ENCODE peak calls at places on chromosomes 2 and 18, in seven cellular contexts. Y is CD4-positive, alpha-beta T cell; X is HFF-Myc; H is fibroblast of lung; A is tibial nerve; F is fibroblast of the aortic adventitia; P is heart right ventricle. I is an unnamed sample.

GRCh38 chr2:219287569-219288265 is 8.6 kb downstream of the DNAJB2 start:
- DNase-seq in Y (no peak), X (no peak), H (no peak), A (no peak), F (no peak), P (no peak), I (no peak)

GRCh38 chr2:225041210-225041870 is 928 bp downstream of the DOCK10 start:
- DNase-seq in Y (peak), X (no peak), H (peak), A (no peak), F (peak), P (peak), I (peak)

GRCh38 chr2:163646659-163647058 is 89.1 kb downstream of the FIGN start:
- DNase-seq in Y (no peak), X (no peak), H (no peak), A (no peak), F (no peak), P (no peak), I (no peak)

GRCh38 chr2:166521155-166521554 is 27.1 kb upstream of the SCN7A start:
- DNase-seq in Y (no peak), X (no peak), H (no peak), A (no peak), F (no peak), P (no peak), I (no peak)

GRCh38 chr2:200199576-200200263 is 106.8 kb upstream of the SPATS2L start:
- DNase-seq in Y (no peak), X (no peak), H (peak), A (no peak), F (no peak), P (no peak), I (no peak)

GRCh38 chr2:17101091-17101490 is 417.1 kb downstream of the RAD51AP2 start:
- DNase-seq in Y (no peak), X (no peak), H (peak), A (no peak), F (no peak), P (no peak), I (no peak)

GRCh38 chr2:42089340-42089925 is 41.6 kb downstream of the PKDCC start:
- DNase-seq in Y (peak), X (no peak), H (peak), A (no peak), F (peak), P (peak), I (peak)

GRCh38 chr2:239156516-239157265 is 244.1 kb downstream of the HDAC4 start:
- DNase-seq in Y (no peak), X (no peak), H (no peak), A (peak), F (no peak), P (no peak), I (no peak)

GRCh38 chr2:176085861-176086771 is 2.4 kb upstream of the EVX2 start:
- DNase-seq in Y (no peak), X (no peak), H (peak), A (no peak), F (peak), P (no peak), I (peak)

GRCh38 chr18:79405019-79405780 is 9.5 kb downstream of the NFATC1 start:
- DNase-seq in Y (no peak), X (no peak), H (no peak), A (no peak), F (no peak), P (no peak), I (no peak)

GRCh38 chr2:45289018-45289417 is 279.8 kb upstream of the SIX2 start:
- DNase-seq in Y (no peak), X (no peak), H (no peak), A (no peak), F (no peak), P (no peak), I (no peak)

GRCh38 chr2:63055510-63056308 is 5.1 kb downstream of the OTX1 start:
- DNase-seq in Y (no peak), X (no peak), H (no peak), A (no peak), F (no peak), P (no peak), I (no peak)

GRCh38 chr18:5717241-5717640 is 173.4 kb upstream of the EPB41L3 start:
- DNase-seq in Y (no peak), X (no peak), H (no peak), A (no peak), F (no peak), P (no peak), I (no peak)

GRCh38 chr2:75497256-75497655 is 63.5 kb downstream of the EVA1A start:
- DNase-seq in Y (no peak), X (no peak), H (peak), A (no peak), F (no peak), P (no peak), I (no peak)

GRCh38 chr2:10889741-10890215 is 22.0 kb upstream of the KCNF1 start:
- DNase-seq in Y (no peak), X (no peak), H (no peak), A (no peak), F (no peak), P (no peak), I (no peak)

GRCh38 chr2:62708751-62709150 is 3.2 kb downstream of the EHBP1 start:
- DNase-seq in Y (no peak), X (no peak), H (no peak), A (no peak), F (no peak), P (no peak), I (no peak)

GRCh38 chr2:240757086-240757614 is 62.9 kb downstream of the KIF1A start:
- DNase-seq in Y (no peak), X (no peak), H (no peak), A (no peak), F (no peak), P (no peak), I (no peak)

GRCh38 chr18:9736942-9737813 is 29.1 kb downstream of the RAB31 start:
- DNase-seq in Y (no peak), X (no peak), H (peak), A (no peak), F (no peak), P (no peak), I (no peak)

GRCh38 chr2:229223107-229223506 is 48.0 kb downstream of the PID1 start:
- DNase-seq in Y (no peak), X (no peak), H (no peak), A (no peak), F (no peak), P (no peak), I (no peak)

GRCh38 chr2:120013569-120014223 is 819 bp downstream of the EPB41L5 start:
- DNase-seq in Y (peak), X (no peak), H (peak), A (no peak), F (peak), P (peak), I (peak)

GRCh38 chr18:23095463-23095862 is 39.8 kb upstream of the CABLES1 start:
- DNase-seq in Y (no peak), X (no peak), H (no peak), A (no peak), F (no peak), P (no peak), I (no peak)

GRCh38 chr18:3513481-3513880 is 63.5 kb downstream of the TGIF1 start:
- DNase-seq in Y (no peak), X (no peak), H (no peak), A (no peak), F (no peak), P (no peak), I (no peak)

GRCh38 chr2:42810971-42811865 is 18.8 kb upstream of the HAAO start:
- DNase-seq in Y (peak), X (no peak), H (peak), A (peak), F (peak), P (peak), I (peak)

GRCh38 chr2:27832396-27832795 is 57.8 kb downstream of the RBKS start:
- DNase-seq in Y (no peak), X (peak), H (peak), A (no peak), F (peak), P (no peak), I (peak)

GRCh38 chr2:239151201-239152131 is 249.4 kb downstream of the HDAC4 start:
- DNase-seq in Y (no peak), X (no peak), H (no peak), A (peak), F (peak), P (no peak), I (no peak)

GRCh38 chr2:176473177-176473576 is 203.9 kb downstream of the MTX2 start:
- DNase-seq in Y (no peak), X (no peak), H (peak), A (no peak), F (peak), P (peak), I (peak)

GRCh38 chr2:207801259-207801658 is 31.6 kb upstream of the FZD5 start:
- DNase-seq in Y (no peak), X (no peak), H (no peak), A (no peak), F (no peak), P (no peak), I (no peak)

GRCh38 chr2:240724431-240724830 is 32.8 kb downstream of the AQP12A start:
- DNase-seq in Y (no peak), X (no peak), H (no peak), A (no peak), F (no peak), P (no peak), I (no peak)

GRCh38 chr2:107364361-107364950 is 462.2 kb upstream of the RGPD4 start:
- DNase-seq in Y (no peak), X (no peak), H (no peak), A (no peak), F (no peak), P (no peak), I (no peak)

GRCh38 chr2:163734911-163735691 is 707 bp downstream of the FIGN start:
- DNase-seq in Y (no peak), X (no peak), H (peak), A (no peak), F (peak), P (no peak), I (peak)

GRCh38 chr2:190696792-190697398 is 48.0 kb downstream of the NAB1 start:
- DNase-seq in Y (no peak), X (no peak), H (no peak), A (no peak), F (no peak), P (no peak), I (no peak)

GRCh38 chr2:159445307-159445706 is 158.8 kb upstream of the WDSUB1 start:
- DNase-seq in Y (no peak), X (no peak), H (no peak), A (no peak), F (no peak), P (no peak), I (no peak)

GRCh38 chr2:98601532-98602132 is 6.7 kb downstream of the COA5 start:
- DNase-seq in Y (no peak), X (no peak), H (peak), A (no peak), F (peak), P (no peak), I (peak)

GRCh38 chr2:110099036-110099420 is 16.6 kb downstream of the MALL start:
- DNase-seq in Y (no peak), X (no peak), H (no peak), A (no peak), F (no peak), P (peak), I (peak)

GRCh38 chr18:57901819-57902600 is 98.9 kb upstream of the ATP8B1 start:
- DNase-seq in Y (no peak), X (no peak), H (peak), A (no peak), F (peak), P (no peak), I (no peak)

GRCh38 chr2:151481744-151482143 is 72.0 kb downstream of the RIF1 start:
- DNase-seq in Y (no peak), X (no peak), H (no peak), A (no peak), F (no peak), P (no peak), I (no peak)

GRCh38 chr2:7930800-7931635 is 750.8 kb upstream of the ID2 start:
- DNase-seq in Y (no peak), X (no peak), H (peak), A (no peak), F (peak), P (peak), I (no peak)

GRCh38 chr18:59881728-59882685 is 17.8 kb upstream of the PMAIP1 start:
- DNase-seq in Y (no peak), X (no peak), H (peak), A (no peak), F (peak), P (no peak), I (peak)

GRCh38 chr2:46774499-46775228 is 140.9 kb downstream of the MCFD2 start:
- DNase-seq in Y (no peak), X (no peak), H (peak), A (no peak), F (peak), P (no peak), I (no peak)

DNA sequence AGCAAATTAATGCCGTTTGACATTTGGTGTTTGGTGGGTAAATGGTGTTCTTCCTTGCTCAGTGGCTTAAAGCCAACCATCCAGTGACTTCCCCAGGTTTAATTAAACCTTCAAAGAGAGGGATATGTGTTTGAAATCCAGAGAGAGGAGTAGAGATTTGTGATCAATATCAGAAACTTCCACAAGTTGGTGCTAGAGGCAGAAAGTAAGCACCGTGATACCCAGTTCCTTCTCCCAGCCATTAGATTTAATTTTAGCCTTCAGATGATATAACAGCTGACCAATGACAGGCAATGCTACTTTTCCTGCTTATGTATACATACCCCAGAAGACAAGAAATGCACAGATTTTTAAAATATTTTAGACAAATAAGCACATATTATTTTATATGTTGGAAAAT is 398.5 kb downstream of the CDH2 start:
- DNase-seq in Y (no peak), X (no peak), H (peak), A (no peak), F (peak), P (no peak), I (peak)
- TF ChIP-seq CTCF in Y (no peak), X (peak), H (peak), A (no peak), F (peak), P (peak), I (peak)

DNA sequence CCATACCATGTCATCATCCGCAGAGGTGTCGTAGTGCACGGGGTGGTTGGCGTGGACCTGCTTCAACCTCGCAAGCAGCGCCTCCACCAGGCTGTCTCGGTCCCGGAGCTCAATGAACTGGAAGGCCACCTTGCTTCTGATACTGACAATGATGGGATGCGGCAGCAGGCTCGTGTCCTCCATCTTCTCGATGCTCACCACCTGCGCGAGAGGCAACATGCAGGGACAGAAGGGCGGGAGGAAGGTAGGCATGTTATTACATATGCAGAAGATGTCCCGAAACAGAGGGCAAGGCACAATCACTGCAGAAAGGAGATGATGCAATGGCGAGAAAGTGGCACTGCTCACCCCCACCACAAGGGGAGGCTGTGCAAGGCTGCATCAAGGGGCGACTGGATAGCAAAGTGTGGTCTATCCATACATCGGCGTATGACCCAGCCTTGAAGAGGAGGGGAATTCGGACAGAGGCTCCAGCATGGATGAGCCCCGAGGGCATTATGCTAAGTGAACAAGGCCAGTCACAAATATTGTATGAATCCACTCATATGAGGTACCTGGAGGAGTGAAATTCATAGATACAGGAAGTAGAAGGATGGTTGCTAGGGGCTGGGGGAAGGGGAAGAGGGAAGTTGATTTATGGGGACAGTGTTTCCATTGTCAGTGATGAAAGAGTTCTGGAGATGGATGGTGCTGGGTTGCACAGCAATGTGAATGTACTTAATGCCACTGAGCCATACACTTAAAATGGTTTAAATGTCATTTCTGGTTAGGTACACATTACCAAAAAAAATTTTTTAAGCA is 36.6 kb downstream of the RPL31 start:
- DNase-seq in Y (no peak), X (no peak), H (no peak), A (no peak), F (peak), P (no peak), I (peak)
- TF ChIP-seq CTCF in Y (no peak), X (peak), H (peak), A (peak), F (peak), P (peak), I (peak)

DNA sequence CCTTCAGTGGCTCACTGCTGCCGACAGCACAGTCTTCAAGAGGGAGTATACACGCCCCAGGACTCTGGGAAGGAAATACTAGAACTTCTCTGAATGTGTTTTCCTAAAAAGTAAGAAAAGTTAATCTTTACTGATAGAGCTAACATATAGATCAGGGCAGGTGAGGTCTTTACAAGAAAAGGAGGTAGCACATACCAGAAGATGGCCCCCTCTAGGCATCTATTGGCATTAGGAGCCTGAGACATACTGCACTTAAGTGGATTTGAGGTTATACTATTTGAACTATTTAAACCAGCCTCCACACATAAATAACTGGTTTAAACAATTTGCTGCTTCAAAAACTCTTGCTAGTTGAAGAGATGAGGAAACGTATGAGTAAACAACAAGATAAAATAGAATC is 406.1 kb downstream of the SETBP1 start:
- DNase-seq in Y (no peak), X (no peak), H (no peak), A (no peak), F (no peak), P (no peak), I (no peak)
- TF ChIP-seq CTCF in Y (no peak), X (no peak), H (no peak), A (no peak), F (no peak), P (no peak), I (no peak)

DNA sequence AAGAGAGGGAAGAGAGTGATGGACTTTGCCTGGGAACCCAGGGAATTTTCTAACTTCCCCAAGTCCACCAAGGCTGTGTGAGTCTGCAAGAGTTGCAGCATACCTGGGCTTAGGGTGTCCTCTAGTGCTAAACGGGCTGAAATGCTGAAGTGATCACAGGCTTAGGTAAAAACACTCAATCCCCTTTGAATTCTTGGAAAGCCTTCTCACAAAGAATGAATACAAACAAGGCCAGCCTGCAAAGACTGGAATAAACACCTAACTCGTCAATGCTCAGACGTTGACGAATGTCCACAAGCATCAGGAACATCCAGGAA is 30.0 kb upstream of the BMP10 start:
- DNase-seq in Y (no peak), X (no peak), H (peak), A (no peak), F (peak), P (no peak), I (peak)
- TF ChIP-seq CTCF in Y (no peak), X (peak), H (peak), A (no peak), F (peak), P (no peak), I (peak)

DNA sequence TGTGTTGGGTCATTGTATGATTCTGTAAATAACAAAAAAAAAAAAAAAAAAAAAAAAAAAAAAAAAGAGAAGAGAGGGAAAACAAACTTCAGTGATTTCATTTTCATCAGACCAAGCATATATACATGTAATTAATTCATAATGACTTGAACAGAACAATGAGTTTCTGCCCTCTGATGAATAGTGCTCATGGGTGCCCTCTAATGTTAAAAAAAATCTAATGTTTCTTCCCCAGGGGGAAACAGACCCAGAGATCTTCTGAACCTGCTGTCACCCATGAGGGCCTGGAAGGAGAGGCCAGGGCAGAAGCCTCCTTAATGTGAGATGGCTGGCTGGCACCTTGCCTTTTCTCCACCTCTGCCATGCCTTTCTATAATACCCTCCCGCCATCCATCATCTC is 289.2 kb downstream of the ZNF521 start:
- DNase-seq in Y (no peak), X (no peak), H (no peak), A (no peak), F (no peak), P (no peak), I (no peak)
- TF ChIP-seq CTCF in Y (no peak), X (peak), H (peak), A (no peak), F (no peak), P (no peak), I (no peak)

GRCh38 chr18:37247499-37248161 is 318.0 kb downstream of the CELF4 start:
- DNase-seq in Y (no peak), X (no peak), H (no peak), A (no peak), F (no peak), P (no peak), I (no peak)
- TF ChIP-seq CTCF in Y (no peak), X (no peak), H (no peak), A (no peak), F (no peak), P (no peak), I (no peak)

GRCh38 chr2:81073412-81073811 is 768.9 kb upstream of the LRRTM1 start:
- DNase-seq in Y (no peak), X (no peak), H (no peak), A (no peak), F (no peak), P (no peak), I (no peak)

GRCh38 chr2:81068144-81068543 is 763.6 kb upstream of the LRRTM1 start:
- DNase-seq in Y (no peak), X (no peak), H (no peak), A (no peak), F (no peak), P (no peak), I (no peak)
- TF ChIP-seq CTCF in Y (no peak), X (no peak), H (no peak), A (no peak), F (no peak), P (no peak), I (no peak)

DNA sequence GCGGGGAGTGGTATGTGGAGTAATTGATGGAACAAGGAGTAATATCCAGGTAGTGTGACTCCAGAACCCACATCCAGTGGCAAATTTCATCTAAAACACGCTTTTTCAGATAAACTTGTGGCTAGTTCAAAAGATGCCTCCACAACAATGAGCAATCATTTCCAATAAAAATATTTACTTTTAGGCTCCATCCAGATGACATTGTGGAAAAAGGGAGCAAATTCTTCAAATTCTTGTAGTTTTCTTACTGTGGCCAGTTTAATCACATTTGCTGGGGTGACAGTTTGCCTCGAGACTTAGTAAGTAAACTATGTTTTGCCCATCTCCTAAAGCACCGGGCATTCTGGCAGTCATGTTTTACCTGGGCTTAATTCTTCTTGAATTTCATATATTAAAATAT is 243.6 kb downstream of the IRS1 start:
- DNase-seq in Y (no peak), X (no peak), H (peak), A (no peak), F (no peak), P (no peak), I (no peak)
- TF ChIP-seq CTCF in Y (no peak), X (no peak), H (no peak), A (no peak), F (no peak), P (no peak), I (no peak)

I was measured in endothelial cell of umbilical vein.